ENCODE peak calls at places on chromosome 12, in four cellular contexts. F is psoas muscle, R is AG04450, T is A549. Z is an unnamed sample.

GRCh38 chr12:57085999-57086950 is 2.6 kb upstream of the NAB2 start:
- DNase-seq in F (peak; percentile 76), R (no peak), T (peak; percentile 74), Z (peak; percentile 67)

GRCh38 chr12:58919271-58920101 is 818 bp downstream of the LRIG3 start:
- DNase-seq in F (no peak), R (no peak), T (peak; percentile 34), Z (peak; percentile 15)

GRCh38 chr12:8996682-8997405 is 7.5 kb downstream of the KLRG1 start:
- DNase-seq in F (no peak), R (no peak), T (no peak), Z (no peak)

GRCh38 chr12:26465419-26466097 is 270.2 kb downstream of the SSPN start:
- DNase-seq in F (no peak), R (no peak), T (no peak), Z (no peak)

GRCh38 chr12:124123432-124124015 is 150.5 kb downstream of the ZNF664 start:
- DNase-seq in F (no peak), R (no peak), T (no peak), Z (no peak)

GRCh38 chr12:78101946-78102635 is 271.4 kb downstream of the NAV3 start:
- DNase-seq in F (no peak), R (no peak), T (no peak), Z (no peak)

GRCh38 chr12:58803893-58804292 is 116.4 kb downstream of the LRIG3 start:
- DNase-seq in F (no peak), R (peak; percentile 59), T (no peak), Z (no peak)

GRCh38 chr12:69579029-69579428 is 6.2 kb upstream of the CCT2 start:
- DNase-seq in F (no peak), R (no peak), T (no peak), Z (no peak)

GRCh38 chr12:46237381-46238045 is 31.3 kb downstream of the SLC38A1 start:
- DNase-seq in F (no peak), R (no peak), T (no peak), Z (no peak)

GRCh38 chr12:33322519-33322918 is 117.1 kb downstream of the SYT10 start:
- DNase-seq in F (no peak), R (no peak), T (no peak), Z (no peak)

GRCh38 chr12:104384141-104384880 is 72.4 kb upstream of the CHST11 start:
- DNase-seq in F (no peak), R (no peak), T (no peak), Z (no peak)

GRCh38 chr12:118053071-118053985 is 7.7 kb downstream of the WSB2 start:
- DNase-seq in F (no peak), R (no peak), T (no peak), Z (no peak)

GRCh38 chr12:34347367-34347766 is 325.1 kb downstream of the ALG10 start:
- DNase-seq in F (no peak), R (no peak), T (peak; percentile 56), Z (peak; percentile 84)

GRCh38 chr12:107560906-107561285 is 124.7 kb upstream of the PWP1 start:
- DNase-seq in F (no peak), R (no peak), T (no peak), Z (no peak)

GRCh38 chr12:118050972-118051910 is 9.7 kb downstream of the WSB2 start:
- DNase-seq in F (peak; percentile 19), R (no peak), T (no peak), Z (no peak)

GRCh38 chr12:55929306-55929791 is 1.6 kb upstream of the DGKA start:
- DNase-seq in F (no peak), R (no peak), T (no peak), Z (no peak)

GRCh38 chr12:124618291-124618902 is 51.0 kb upstream of the NCOR2 start:
- DNase-seq in F (no peak), R (no peak), T (no peak), Z (no peak)

GRCh38 chr12:65556676-65557424 is 267.4 kb upstream of the HMGA2 start:
- DNase-seq in F (peak; percentile 80), R (peak; percentile 69), T (peak; percentile 77), Z (peak; percentile 82)

GRCh38 chr12:115850924-115851323 is 426.6 kb downstream of the MED13L start:
- DNase-seq in F (no peak), R (no peak), T (no peak), Z (no peak)

GRCh38 chr12:4379410-4379809 is at the start of gene FGF23:
- DNase-seq in F (no peak), R (no peak), T (no peak), Z (peak; percentile 36)

GRCh38 chr12:47903927-47904646 is 707 bp downstream of the VDR start:
- DNase-seq in F (peak; percentile 76), R (peak; percentile 43), T (peak; percentile 38), Z (no peak)

GRCh38 chr12:50101663-50102062 is 2.1 kb upstream of the GPD1 start:
- DNase-seq in F (no peak), R (peak; percentile 42), T (peak; percentile 65), Z (no peak)

GRCh38 chr12:104827587-104827986 is 130.5 kb downstream of the SLC41A2 start:
- DNase-seq in F (no peak), R (no peak), T (no peak), Z (no peak)

GRCh38 chr12:117069926-117070900 is 29.0 kb downstream of the TESC start:
- DNase-seq in F (no peak), R (no peak), T (no peak), Z (no peak)

GRCh38 chr12:99455350-99456037 is 192.1 kb upstream of the GARIN6 start:
- DNase-seq in F (no peak), R (no peak), T (peak; percentile 6), Z (no peak)

GRCh38 chr12:98595152-98595988 is 1.9 kb downstream of the SLC25A3 start:
- DNase-seq in F (no peak), R (peak; percentile 29), T (peak; percentile 25), Z (no peak)

GRCh38 chr12:50087995-50088394 is 2.9 kb downstream of the SMARCD1 start:
- DNase-seq in F (no peak), R (no peak), T (no peak), Z (no peak)